ENCODE peak calls at places on chromosomes 7 and 10, in eight cellular contexts. D, Y, A, S, E, P, X and K are unnamed samples.

GRCh38 chr7:64685091-64685490 is 19.2 kb downstream of the ZNF107 start:
- DNase-seq in E (no peak), S (no peak), A (no peak), X (no peak), D (no peak), Y (no peak), P (no peak), K (no peak)

GRCh38 chr10:127299956-127300689 is 103.7 kb upstream of the INSYN2A start:
- DNase-seq in S (no peak), Y (no peak), P (no peak), D (no peak), E (no peak), A (no peak), X (no peak), K (no peak)

GRCh38 chr7:98541101-98541500 is 76.0 kb upstream of the NPTX2 start:
- DNase-seq in X (no peak), S (no peak), P (no peak), A (no peak), Y (no peak), D (no peak), E (no peak), K (no peak)

GRCh38 chr10:55782181-55782580 is 578.9 kb downstream of the ZWINT start:
- DNase-seq in X (no peak), D (no peak), E (no peak), Y (no peak), P (no peak), S (no peak), A (no peak), K (no peak)

GRCh38 chr10:14736600-14737081 is 38.1 kb downstream of the FAM107B start:
- DNase-seq in S (no peak), Y (peak; percentile 28), E (no peak), P (no peak), X (no peak), A (peak; percentile 6), D (peak; percentile 49), K (peak; percentile 38)

GRCh38 chr7:36686499-36686898 is 37.8 kb downstream of the AOAH start:
- DNase-seq in S (no peak), X (peak; percentile 52), A (peak; percentile 30), Y (peak; percentile 14), P (no peak), E (peak; percentile 90), D (no peak), K (no peak)

GRCh38 chr7:70498232-70498631 is 633.7 kb upstream of the GALNT17 start:
- DNase-seq in D (no peak), E (peak; percentile 93), Y (no peak), A (no peak), X (no peak), P (no peak), S (no peak), K (no peak)

GRCh38 chr7:64877714-64878610 is 25.1 kb upstream of the ZNF273 start:
- DNase-seq in D (no peak), A (no peak), P (no peak), E (no peak), X (no peak), S (no peak), Y (no peak), K (peak; percentile 4)

GRCh38 chr10:60032723-60033122 is 126.4 kb upstream of the CCDC6 start:
- DNase-seq in X (peak; percentile 80), S (peak; percentile 25), E (peak; percentile 67), D (peak; percentile 22), P (peak; percentile 24), A (peak; percentile 77), Y (peak; percentile 66), K (peak; percentile 52)

GRCh38 chr7:47153076-47153475 is 428.8 kb downstream of the TNS3 start:
- DNase-seq in A (peak; percentile 95), D (no peak), P (no peak), E (peak; percentile 57), Y (peak; percentile 96), X (peak; percentile 91), S (no peak), K (no peak)

GRCh38 chr10:86708068-86708782 is 39.9 kb downstream of the LDB3 start:
- DNase-seq in A (no peak), Y (no peak), S (no peak), X (no peak), P (no peak), E (no peak), D (no peak), K (no peak)

GRCh38 chr7:70694909-70695803 is 436.8 kb upstream of the GALNT17 start:
- DNase-seq in D (peak; percentile 51), Y (peak; percentile 22), S (peak; percentile 50), P (peak; percentile 32), A (peak; percentile 36), E (no peak), X (no peak), K (peak; percentile 58)

GRCh38 chr10:71536332-71536731 is 139.6 kb downstream of the CDH23 start:
- DNase-seq in A (peak; percentile 42), S (no peak), Y (peak; percentile 9), P (no peak), E (peak; percentile 63), D (no peak), X (peak; percentile 27), K (no peak)

GRCh38 chr10:126595160-126595559 is 75.3 kb downstream of the C10orf90 start:
- DNase-seq in A (no peak), E (no peak), Y (no peak), D (no peak), S (no peak), X (no peak), P (no peak), K (no peak)

GRCh38 chr7:27997188-27997707 is 183.3 kb downstream of the JAZF1 start:
- DNase-seq in D (no peak), X (no peak), S (no peak), P (no peak), Y (no peak), E (no peak), A (no peak), K (no peak)

GRCh38 chr10:74586088-74586585 is 240.3 kb upstream of the KAT6B start:
- DNase-seq in P (no peak), Y (no peak), S (no peak), A (no peak), X (peak; percentile 21), E (no peak), D (no peak), K (peak; percentile 22)

GRCh38 chr7:128892521-128893250 is 17.8 kb downstream of the KCP start:
- DNase-seq in Y (no peak), X (no peak), A (no peak), E (no peak), P (no peak), D (no peak), S (no peak), K (no peak)

GRCh38 chr10:125103466-125104377 is 56.6 kb downstream of the CTBP2 start:
- DNase-seq in Y (no peak), E (no peak), P (no peak), D (no peak), A (no peak), S (no peak), X (no peak), K (no peak)

GRCh38 chr10:125102821-125103220 is 57.5 kb downstream of the CTBP2 start:
- DNase-seq in E (peak; percentile 45), Y (no peak), D (no peak), S (no peak), A (no peak), P (no peak), X (no peak), K (no peak)

GRCh38 chr10:125105856-125106255 is 54.5 kb downstream of the CTBP2 start:
- DNase-seq in Y (no peak), D (no peak), X (no peak), E (no peak), A (no peak), S (no peak), P (no peak), K (no peak)

GRCh38 chr10:125105155-125105554 is 55.2 kb downstream of the CTBP2 start:
- DNase-seq in P (no peak), D (no peak), S (no peak), Y (no peak), E (no peak), X (no peak), A (no peak), K (no peak)

DNA sequence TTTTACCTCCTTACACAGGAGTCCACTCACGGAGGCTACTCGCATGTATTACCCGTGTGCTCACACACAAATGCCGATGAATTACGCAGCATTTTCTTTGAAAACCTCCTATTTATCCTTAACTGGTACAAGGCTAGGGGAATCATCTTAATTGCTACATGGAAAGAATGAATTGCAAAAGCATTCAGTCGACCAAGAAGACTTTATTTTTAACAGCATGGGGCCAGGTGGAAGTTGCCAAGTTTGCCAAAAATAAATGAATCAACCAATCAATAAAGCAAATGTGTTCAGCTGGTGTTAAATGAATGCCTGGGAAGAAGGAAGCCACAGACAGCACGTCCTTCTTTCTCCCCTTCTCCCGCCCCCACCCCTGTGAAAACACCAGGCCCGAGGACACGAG is 55.8 kb downstream of the CTBP2 start:
- DNase-seq in E (no peak), X (no peak), D (no peak), S (no peak), A (no peak), Y (no peak), P (no peak), K (no peak)
- TF ChIP-seq CTCF in E (no peak), X (no peak), D (no peak), S (no peak), A (no peak), Y (no peak), P (no peak), K (no peak)

DNA sequence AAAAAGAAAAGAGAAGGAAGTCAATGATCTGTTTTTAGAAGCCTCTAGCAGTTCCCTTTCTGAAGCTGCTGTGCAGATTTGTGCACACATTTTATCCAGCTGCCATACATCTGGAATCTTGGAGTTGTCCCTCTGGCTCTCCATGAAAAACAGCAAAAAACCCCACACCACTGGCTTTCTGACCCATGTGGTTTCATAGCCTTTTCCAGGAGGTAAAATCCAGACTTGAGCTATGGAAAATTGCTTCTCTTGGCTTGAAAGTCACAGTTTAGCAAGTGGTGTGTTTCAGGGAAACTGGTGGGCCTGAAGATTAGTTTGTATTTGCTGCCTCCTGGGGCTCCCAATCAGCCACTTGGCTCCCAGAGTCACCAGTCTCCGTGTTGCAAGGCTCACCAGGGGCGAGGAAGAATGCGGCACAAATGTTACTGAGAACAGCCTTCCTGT is 50.2 kb upstream of the ADRB1 start:
- DNase-seq in E (no peak), D (no peak), X (peak; percentile 48), Y (no peak), P (peak; percentile 52), A (no peak), S (no peak), K (peak; percentile 26)
- TF ChIP-seq CTCF in E (no peak), D (no peak), X (no peak), Y (no peak), P (no peak), A (no peak), S (no peak), K (no peak)

GRCh38 chr7:137337902-137338301 is 5.6 kb downstream of the PTN start:
- DNase-seq in P (no peak), D (no peak), X (no peak), A (no peak), S (peak; percentile 24), E (no peak), Y (no peak), K (no peak)
- TF ChIP-seq CTCF in P (no peak), D (no peak), X (peak; percentile 2), A (no peak), S (peak; percentile 31), E (no peak), Y (peak; percentile 10), K (no peak)

DNA sequence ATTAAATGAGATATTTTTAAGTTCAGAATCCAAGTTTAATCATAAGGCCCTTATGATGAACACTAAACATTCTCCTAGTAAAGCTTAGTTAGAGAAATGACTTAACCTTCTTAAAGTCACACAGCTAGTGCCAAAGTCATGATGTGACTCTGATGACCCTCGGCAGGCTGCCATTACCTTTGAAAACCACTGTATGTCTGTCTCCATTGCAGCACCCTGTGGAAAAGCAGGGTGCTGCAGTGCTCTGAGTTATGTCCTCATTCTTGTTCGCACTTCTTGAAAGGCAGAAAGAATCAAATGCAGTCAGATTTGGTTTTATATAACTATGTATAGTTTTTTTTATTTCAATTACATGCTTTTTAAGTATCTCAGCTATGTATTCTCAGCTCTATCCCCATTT is 105.0 kb downstream of the PHTF2 start:
- DNase-seq in Y (no peak), D (peak; percentile 25), P (peak; percentile 22), S (no peak), X (peak; percentile 24), E (peak; percentile 10), A (peak; percentile 31), K (peak; percentile 9)
- TF ChIP-seq CTCF in Y (peak; percentile 20), D (peak; percentile 25), P (peak; percentile 62), S (no peak), X (peak; percentile 29), E (peak; percentile 34), A (peak; percentile 36), K (peak; percentile 14)